ENCODE peak calls at places on chromosomes 5 and 9, in seven cellular contexts. V is transverse colon, G is GM12891, I is lower leg skin, S is HepG2, K is body of pancreas, B is adrenal gland. R is an unnamed sample.

GRCh38 chr9:135043345-135043744 is 44.1 kb upstream of the OLFM1 start:
- DNase-seq in V (no peak), G (no peak), I (no peak), S (no peak), K (no peak), B (peak; percentile 7), R (no peak)

GRCh38 chr5:109298794-109299193 is 111.0 kb downstream of the PJA2 start:
- DNase-seq in V (no peak), G (no peak), I (no peak), S (no peak), K (no peak), B (no peak), R (no peak)

GRCh38 chr5:120872292-120872691 is 408.2 kb downstream of the PRR16 start:
- DNase-seq in V (no peak), G (no peak), I (no peak), S (no peak), K (no peak), B (no peak), R (no peak)

GRCh38 chr9:130712564-130713285 is 19.1 kb downstream of the EXOSC2 start:
- DNase-seq in V (peak; percentile 98), G (peak; percentile 97), I (peak; percentile 97), S (peak; percentile 95), K (peak; percentile 99), B (peak; percentile 99), R (peak; percentile 53)

GRCh38 chr5:59158165-59158564 is 575.3 kb downstream of the RAB3C start:
- DNase-seq in V (no peak), G (no peak), I (no peak), S (no peak), K (no peak), B (no peak), R (no peak)

GRCh38 chr9:107137495-107138202 is 145.4 kb upstream of the RAD23B start:
- DNase-seq in V (no peak), G (no peak), I (no peak), S (peak; percentile 21), K (peak; percentile 13), B (no peak), R (peak; percentile 64)

GRCh38 chr5:169229342-169229892 is 71.5 kb downstream of the SLIT3 start:
- DNase-seq in V (no peak), G (no peak), I (no peak), S (no peak), K (no peak), B (no peak), R (no peak)

GRCh38 chr5:92777421-92777820 is 803.6 kb downstream of the NR2F1-AS1 start:
- DNase-seq in V (no peak), G (no peak), I (no peak), S (peak; percentile 21), K (no peak), B (no peak), R (no peak)

GRCh38 chr9:89153618-89154017 is 25.0 kb downstream of the SHC3 start:
- DNase-seq in V (no peak), G (no peak), I (peak; percentile 57), S (no peak), K (peak; percentile 39), B (peak; percentile 83), R (peak; percentile 90)

GRCh38 chr5:122040903-122041302 is 37.2 kb downstream of the LOX start:
- DNase-seq in V (no peak), G (no peak), I (no peak), S (no peak), K (no peak), B (no peak), R (no peak)

GRCh38 chr9:120693609-120694008 is 20.7 kb downstream of the MEGF9 start:
- DNase-seq in V (no peak), G (no peak), I (no peak), S (peak; percentile 43), K (no peak), B (no peak), R (no peak)

GRCh38 chr9:124315856-124316255 is 58.1 kb downstream of the NEK6 start:
- DNase-seq in V (no peak), G (no peak), I (no peak), S (no peak), K (no peak), B (no peak), R (no peak)

GRCh38 chr5:69231851-69232250 is 2.8 kb upstream of the CDK7 start:
- DNase-seq in V (no peak), G (no peak), I (no peak), S (no peak), K (no peak), B (no peak), R (no peak)

GRCh38 chr9:134623408-134624066 is 18.1 kb upstream of the COL5A1 start:
- DNase-seq in V (no peak), G (no peak), I (no peak), S (no peak), K (no peak), B (peak; percentile 39), R (no peak)

GRCh38 chr9:98846081-98846480 is 38.6 kb downstream of the GALNT12 start:
- DNase-seq in V (no peak), G (no peak), I (no peak), S (no peak), K (no peak), B (no peak), R (no peak)

GRCh38 chr5:9781275-9781674 is 151.1 kb upstream of the TAS2R1 start:
- DNase-seq in V (no peak), G (no peak), I (no peak), S (no peak), K (no peak), B (no peak), R (no peak)

GRCh38 chr9:100211471-100211870 is 112.4 kb downstream of the INVS start:
- DNase-seq in V (no peak), G (no peak), I (no peak), S (no peak), K (no peak), B (no peak), R (no peak)

GRCh38 chr9:134620751-134621557 is 20.6 kb upstream of the COL5A1 start:
- DNase-seq in V (no peak), G (no peak), I (no peak), S (no peak), K (no peak), B (peak; percentile 15), R (no peak)

GRCh38 chr9:70420267-70421019 is 6.0 kb upstream of the KLF9 start:
- DNase-seq in V (peak; percentile 92), G (no peak), I (peak; percentile 97), S (peak; percentile 87), K (peak; percentile 97), B (peak; percentile 98), R (peak; percentile 85)

GRCh38 chr9:113516840-113517577 is 53.5 kb downstream of the RGS3 start:
- DNase-seq in V (peak; percentile 63), G (peak; percentile 63), I (no peak), S (no peak), K (no peak), B (no peak), R (no peak)

GRCh38 chr5:56814963-56815656 is at the start of gene MAP3K1:
- DNase-seq in V (peak; percentile 92), G (peak; percentile 74), I (peak; percentile 72), S (peak; percentile 82), K (peak; percentile 96), B (peak; percentile 84), R (peak; percentile 73)
- TF ChIP-seq POLR2A in V (peak; percentile 87), G (no peak), I (no peak), S (peak; percentile 62), K (peak; percentile 93), B (peak; percentile 56), R (peak; percentile 66)

GRCh38 chr9:25677301-25678146 is 720 bp downstream of the TUSC1 start:
- DNase-seq in V (peak; percentile 90), G (peak; percentile 7), I (peak; percentile 58), S (no peak), K (peak; percentile 89), B (peak; percentile 90), R (peak; percentile 79)

GRCh38 chr9:25681270-25681669 is 3.0 kb upstream of the TUSC1 start:
- DNase-seq in V (no peak), G (no peak), I (no peak), S (no peak), K (no peak), B (no peak), R (peak; percentile 7)

GRCh38 chr9:25678846-25679360 is 659 bp upstream of the TUSC1 start:
- DNase-seq in V (no peak), G (no peak), I (no peak), S (no peak), K (no peak), B (no peak), R (no peak)

GRCh38 chr9:25678147-25678666 is at the start of gene TUSC1:
- DNase-seq in V (peak; percentile 84), G (peak; percentile 12), I (peak; percentile 79), S (no peak), K (peak; percentile 86), B (peak; percentile 94), R (peak; percentile 81)
- TF ChIP-seq POLR2A in V (no peak), G (no peak), I (no peak), S (no peak), K (peak; percentile 15), B (peak; percentile 74), R (peak; percentile 33)

GRCh38 chr5:178232124-178232919 is at the start of gene PHYKPL:
- DNase-seq in V (peak; percentile 80), G (peak; percentile 76), I (peak; percentile 51), S (peak; percentile 36), K (peak; percentile 81), B (peak; percentile 85), R (peak; percentile 82)
- TF ChIP-seq POLR2A in V (peak; percentile 78), G (peak; percentile 61), I (no peak), S (peak; percentile 54), K (peak; percentile 64), B (no peak), R (peak; percentile 61)

DNA sequence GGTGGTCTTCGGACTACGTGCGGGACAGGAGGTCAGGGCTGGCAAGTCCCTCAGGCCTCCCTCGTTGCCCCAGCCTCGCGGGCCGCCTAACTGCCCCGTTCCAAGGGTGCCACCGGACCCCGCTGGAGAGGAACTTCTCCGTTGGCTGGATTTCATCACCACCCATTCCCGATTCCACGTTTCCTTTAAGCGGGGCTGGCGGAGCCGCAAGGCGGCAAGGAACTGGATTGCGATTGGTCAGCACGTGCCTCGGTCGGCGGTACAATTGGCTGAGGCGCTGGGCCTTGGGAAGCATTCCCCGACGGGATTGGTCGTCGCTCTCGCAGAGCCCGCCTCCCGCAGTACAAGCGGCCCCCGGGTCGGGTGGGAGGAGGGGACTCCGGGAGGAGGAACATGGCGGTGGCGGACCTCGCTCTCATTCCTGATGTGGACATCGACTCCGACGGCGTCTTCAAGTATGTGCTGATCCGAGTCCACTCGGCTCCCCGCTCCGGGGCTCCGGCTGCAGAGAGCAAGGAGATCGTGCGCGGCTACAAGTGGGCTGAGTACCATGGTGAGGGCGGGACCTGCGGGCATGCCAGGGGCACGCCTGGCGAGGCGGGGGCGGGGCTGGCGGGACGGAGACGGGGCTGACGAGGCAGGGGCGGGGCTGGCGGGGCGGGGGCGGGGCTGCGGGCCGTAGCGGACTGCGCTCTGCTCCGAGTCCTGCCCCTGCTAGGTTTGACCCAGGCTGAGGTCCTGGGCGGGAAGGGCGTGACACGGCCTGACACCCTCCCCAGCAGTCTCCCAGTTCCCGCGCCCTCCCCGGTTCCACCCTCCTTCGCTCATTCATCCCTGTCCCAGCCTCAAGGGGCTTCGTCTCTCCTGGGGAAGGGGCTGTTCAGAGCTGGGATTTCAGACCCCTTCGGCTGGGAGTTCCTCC is at the start of gene PHPT1:
- DNase-seq in V (peak; percentile 98), G (peak; percentile 100), I (peak; percentile 98), S (peak; percentile 97), K (peak; percentile 99), B (peak; percentile 99), R (peak; percentile 100)
- TF ChIP-seq POLR2A in V (peak; percentile 85), G (peak; percentile 88), I (peak; percentile 40), S (peak; percentile 95), K (peak; percentile 91), B (peak; percentile 75), R (peak; percentile 61)

GRCh38 chr5:173887610-173888472 is at the start of gene CPEB4:
- DNase-seq in V (peak; percentile 99), G (peak; percentile 86), I (peak; percentile 99), S (peak; percentile 99), K (peak; percentile 100), B (peak; percentile 100), R (peak; percentile 98)
- TF ChIP-seq POLR2A in V (peak; percentile 98), G (peak; percentile 92), I (peak; percentile 94), S (peak; percentile 84), K (peak; percentile 99), B (peak; percentile 99), R (peak; percentile 96)

R was measured in H54.